ENCODE peak calls at places on chromosomes 3 and 15, in nine cellular contexts. D is GM23338, U is fibroblast of lung, R is PC-9, N is neural progenitor cell, W is GM23248, A is mesenchymal stem cell, S is neuronal stem cell, F is MM.1S. C is an unnamed sample.

GRCh38 chr3:6228958-6229683 is 631.8 kb upstream of the GRM7 start:
- DNase-seq in A (no peak), N (no peak), W (no peak), S (no peak), R (no peak), D (no peak), U (no peak), F (no peak), C (no peak)

GRCh38 chr15:69531302-69532027 is 78.8 kb downstream of the RPLP1 start:
- DNase-seq in F (no peak), N (peak), W (no peak), D (peak), R (no peak), U (no peak), S (no peak), A (no peak), C (no peak)

GRCh38 chr15:45402955-45403892 is 24.9 kb upstream of the GATM start:
- DNase-seq in S (peak), N (peak), U (peak), W (peak), F (peak), D (peak), R (peak), A (peak), C (peak)

GRCh38 chr15:35827156-35827555 is 281.2 kb upstream of the DPH6 start:
- DNase-seq in N (no peak), R (peak), F (no peak), W (peak), A (peak), S (no peak), D (no peak), U (no peak), C (no peak)

GRCh38 chr15:59124261-59124660 is 19.3 kb downstream of the CCNB2 start:
- DNase-seq in A (no peak), U (no peak), D (no peak), W (no peak), N (no peak), R (no peak), S (no peak), F (no peak), C (no peak)

GRCh38 chr15:40093224-40093842 is 15.3 kb downstream of the BMF start:
- DNase-seq in S (no peak), N (no peak), D (peak), U (peak), R (peak), F (no peak), W (peak), A (peak), C (peak)

GRCh38 chr3:27885641-27886040 is 163.5 kb upstream of the EOMES start:
- DNase-seq in R (no peak), A (no peak), D (peak), N (peak), F (no peak), U (no peak), W (no peak), S (no peak), C (no peak)

GRCh38 chr15:25053000-25053815 is 98.4 kb downstream of the SNRPN start:
- DNase-seq in S (no peak), F (no peak), R (no peak), N (no peak), W (no peak), U (no peak), D (no peak), A (no peak), C (no peak)

GRCh38 chr15:49366496-49366895 is 56.5 kb upstream of the FGF7 start:
- DNase-seq in R (no peak), W (no peak), N (no peak), A (no peak), D (no peak), F (no peak), U (no peak), S (no peak), C (no peak)

GRCh38 chr3:196966526-196967401 is 1.9 kb downstream of the PIGZ start:
- DNase-seq in R (no peak), U (peak), W (no peak), F (no peak), S (no peak), A (no peak), N (peak), D (peak), C (no peak)

GRCh38 chr15:37252530-37252929 is 152.2 kb upstream of the MEIS2 start:
- DNase-seq in F (no peak), R (no peak), U (no peak), N (no peak), S (no peak), A (no peak), D (no peak), W (no peak), C (no peak)

GRCh38 chr3:176795897-176796296 is 401.4 kb downstream of the TBL1XR1 start:
- DNase-seq in W (peak), S (no peak), R (no peak), D (no peak), U (no peak), N (no peak), F (no peak), A (peak), C (no peak)

GRCh38 chr15:31457161-31457560 is 130.5 kb downstream of the KLF13 start:
- DNase-seq in N (no peak), U (no peak), W (peak), D (no peak), R (no peak), A (no peak), F (no peak), S (no peak), C (peak)

GRCh38 chr3:124965413-124965812 is 30.9 kb upstream of the MUC13 start:
- DNase-seq in R (no peak), D (no peak), A (no peak), U (no peak), W (no peak), S (no peak), N (no peak), F (no peak), C (no peak)

GRCh38 chr15:39582977-39583585 is 2.2 kb downstream of the THBS1 start:
- DNase-seq in D (no peak), F (no peak), R (no peak), U (no peak), W (no peak), A (no peak), S (no peak), N (no peak), C (no peak)

GRCh38 chr3:192645437-192645836 is 81.9 kb downstream of the FGF12 start:
- DNase-seq in D (no peak), A (no peak), W (no peak), R (no peak), F (no peak), N (no peak), U (no peak), S (no peak), C (no peak)

GRCh38 chr3:178498866-178499265 is 37.4 kb upstream of the KCNMB2 start:
- DNase-seq in D (no peak), S (no peak), F (no peak), U (no peak), N (no peak), R (no peak), W (no peak), A (no peak), C (no peak)

GRCh38 chr3:60555704-60556340 is 695.4 kb downstream of the FHIT start:
- DNase-seq in S (peak), A (peak), F (peak), N (peak), U (peak), D (peak), R (no peak), W (peak), C (peak)

GRCh38 chr15:78182336-78182700 is 33.2 kb downstream of the IDH3A start:
- DNase-seq in R (no peak), S (no peak), A (no peak), U (no peak), D (no peak), N (no peak), W (no peak), F (no peak), C (no peak)

GRCh38 chr3:11600501-11601282 is 43.0 kb downstream of the VGLL4 start:
- DNase-seq in R (peak), D (peak), A (peak), S (peak), N (peak), W (peak), U (peak), F (no peak), C (peak)

GRCh38 chr3:55118453-55118852 is 190.6 kb upstream of the LRTM1 start:
- DNase-seq in S (no peak), U (no peak), D (no peak), N (no peak), A (no peak), R (no peak), W (no peak), F (no peak), C (no peak)

GRCh38 chr3:99938270-99938955 is 120.8 kb downstream of the CMSS1 start:
- DNase-seq in W (peak), A (no peak), D (no peak), R (no peak), S (no peak), F (no peak), U (peak), N (no peak), C (no peak)

GRCh38 chr3:37968784-37969600 is 21.6 kb upstream of the VILL start:
- DNase-seq in F (no peak), D (no peak), A (no peak), R (no peak), N (no peak), W (peak), S (no peak), U (no peak), C (no peak)

GRCh38 chr15:28885630-28886430 is at the start of gene APBA2:
- DNase-seq in W (peak), A (peak), N (peak), U (peak), F (peak), R (no peak), S (no peak), D (peak), C (no peak)

GRCh38 chr3:127812151-127812550 is 10.2 kb downstream of the MGLL start:
- DNase-seq in D (no peak), N (no peak), S (no peak), U (no peak), R (peak), W (no peak), A (no peak), F (no peak), C (no peak)

GRCh38 chr3:42595682-42596081 is 4.8 kb upstream of the NKTR start:
- DNase-seq in D (no peak), F (no peak), U (no peak), N (no peak), R (no peak), A (no peak), W (no peak), S (no peak), C (no peak)

GRCh38 chr3:126355777-126356372 is 1.3 kb downstream of the KLF15 start:
- DNase-seq in F (peak), R (no peak), W (peak), D (peak), U (peak), A (peak), S (peak), N (peak), C (peak)

GRCh38 chr3:40118031-40118610 is 191.4 kb upstream of the EIF1B start:
- DNase-seq in S (no peak), U (no peak), N (no peak), A (no peak), W (peak), R (no peak), F (no peak), D (no peak), C (no peak)

GRCh38 chr3:197297020-197297419 is 1.4 kb downstream of the DLG1 start:
- DNase-seq in N (no peak), R (peak), U (no peak), S (no peak), F (peak), D (no peak), W (peak), A (no peak), C (peak)

GRCh38 chr15:33279613-33280205 is 31.1 kb upstream of the RYR3 start:
- DNase-seq in A (peak), S (no peak), W (peak), U (peak), N (no peak), F (no peak), R (peak), D (peak), C (no peak)

GRCh38 chr3:132448211-132448961 is 31.1 kb downstream of the DNAJC13 start:
- DNase-seq in A (peak), S (no peak), R (no peak), F (peak), W (peak), N (no peak), D (no peak), U (peak), C (no peak)

GRCh38 chr3:132443421-132443820 is 26.1 kb downstream of the DNAJC13 start:
- DNase-seq in N (no peak), R (no peak), U (no peak), W (no peak), S (no peak), D (peak), F (no peak), A (no peak), C (no peak)

GRCh38 chr3:132445812-132446211 is 28.5 kb downstream of the DNAJC13 start:
- DNase-seq in F (peak), D (peak), S (no peak), A (peak), U (peak), N (no peak), W (peak), R (peak), C (no peak)

GRCh38 chr3:132444333-132444732 is 27.0 kb downstream of the DNAJC13 start:
- DNase-seq in S (no peak), D (no peak), R (no peak), W (peak), N (no peak), A (peak), F (no peak), U (peak), C (no peak)
- H3K4me2 ChIP-seq in S (no peak), D (no peak), R (no peak), W (peak), N (no peak), A (no peak), F (peak), U (peak), C (no peak)

DNA sequence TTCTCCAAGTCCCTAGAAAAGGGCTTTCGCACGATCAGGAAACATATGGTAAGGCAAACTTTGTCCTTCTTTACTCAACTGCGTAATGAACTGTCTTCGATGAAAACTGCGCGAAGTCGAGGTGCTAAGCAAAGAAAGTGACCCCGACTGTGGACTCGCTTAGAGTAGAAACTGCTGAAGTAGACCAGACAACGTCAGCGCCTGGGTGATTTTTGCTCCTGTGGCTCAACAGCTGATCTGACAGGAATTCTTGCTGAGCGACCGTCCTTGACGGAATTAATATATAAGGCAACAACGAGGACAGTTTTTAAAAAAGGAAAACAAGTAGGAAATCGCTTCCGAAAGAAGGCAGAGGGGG is 590 bp downstream of the RPS27L start:
- DNase-seq in W (peak), N (peak), S (peak), A (peak), R (no peak), U (peak), D (peak), F (peak), C (peak)
- H2AFZ ChIP-seq in W (peak), N (peak), S (peak), A (no peak), R (peak), U (no peak), D (peak), F (peak), C (peak)

GRCh38 chr3:56937580-56937979 is 122.9 kb upstream of the SPATA12 start:
- DNase-seq in D (no peak), N (no peak), R (no peak), A (no peak), W (no peak), S (no peak), U (no peak), F (no peak), C (no peak)
- H3K4me2 ChIP-seq in D (no peak), N (no peak), R (no peak), A (no peak), W (no peak), S (no peak), U (no peak), F (no peak), C (no peak)

DNA sequence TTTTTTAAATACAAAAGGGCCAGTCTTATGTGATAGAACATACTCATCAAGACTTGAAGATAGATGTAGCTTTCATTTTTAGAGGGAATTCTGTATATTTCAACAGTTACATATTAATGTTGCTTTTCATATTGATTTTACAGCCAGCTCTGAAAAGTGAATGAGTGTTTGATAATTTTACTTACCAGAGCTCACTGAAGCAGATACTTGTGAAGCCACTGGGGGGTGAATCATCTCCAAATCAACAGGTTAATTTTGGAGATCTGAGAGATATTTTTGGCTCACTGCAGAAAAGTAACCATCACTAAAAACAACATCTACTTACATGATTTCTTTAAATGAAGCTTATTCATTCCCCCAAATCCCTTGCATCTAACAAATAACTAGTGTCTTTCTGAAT is 24.7 kb downstream of the TNFAIP8L3 start:
- DNase-seq in A (no peak), S (no peak), D (no peak), U (no peak), W (no peak), F (no peak), R (no peak), N (no peak), C (no peak)
- H2AFZ ChIP-seq in A (no peak), S (no peak), D (no peak), U (no peak), W (no peak), F (no peak), R (no peak), N (no peak), C (no peak)

GRCh38 chr3:140384028-140384771 is 293.7 kb upstream of the TRIM42 start:
- DNase-seq in F (peak), S (no peak), D (no peak), A (no peak), N (no peak), R (no peak), W (no peak), U (no peak), C (no peak)
- H3K4me2 ChIP-seq in F (peak), S (no peak), D (no peak), A (no peak), N (no peak), R (no peak), W (no peak), U (no peak), C (no peak)

DNA sequence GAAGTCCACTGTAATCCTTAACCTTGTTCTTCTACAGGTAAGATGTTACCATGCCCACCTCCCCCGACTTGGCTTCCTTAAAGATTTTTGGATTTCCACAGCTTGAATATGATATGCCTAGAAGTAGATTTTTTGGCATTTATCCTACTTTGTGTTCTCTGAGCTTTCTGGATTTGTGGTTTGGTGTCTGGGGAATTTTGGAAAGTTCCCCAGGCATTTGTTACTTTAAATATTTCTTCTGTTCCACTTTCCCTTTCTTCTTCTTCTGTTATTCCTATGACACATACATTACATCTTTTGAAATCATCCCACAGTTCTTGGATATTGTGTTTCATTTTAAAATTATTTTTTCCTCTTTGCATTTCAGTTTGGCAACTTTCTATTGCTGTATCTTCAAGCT is 122.1 kb upstream of the TMEM108 start:
- DNase-seq in F (no peak), U (peak), D (no peak), N (no peak), W (no peak), S (no peak), R (no peak), A (no peak), C (no peak)
- H2AFZ ChIP-seq in F (no peak), U (no peak), D (no peak), N (no peak), W (no peak), S (no peak), R (no peak), A (no peak), C (no peak)

GRCh38 chr15:38300395-38300794 is 47.8 kb downstream of the SPRED1 start:
- DNase-seq in S (no peak), R (no peak), U (peak), W (peak), D (no peak), F (no peak), N (no peak), A (no peak), C (no peak)
- H3K4me2 ChIP-seq in S (no peak), R (no peak), U (peak), W (peak), D (no peak), F (no peak), N (no peak), A (no peak), C (no peak)

DNA sequence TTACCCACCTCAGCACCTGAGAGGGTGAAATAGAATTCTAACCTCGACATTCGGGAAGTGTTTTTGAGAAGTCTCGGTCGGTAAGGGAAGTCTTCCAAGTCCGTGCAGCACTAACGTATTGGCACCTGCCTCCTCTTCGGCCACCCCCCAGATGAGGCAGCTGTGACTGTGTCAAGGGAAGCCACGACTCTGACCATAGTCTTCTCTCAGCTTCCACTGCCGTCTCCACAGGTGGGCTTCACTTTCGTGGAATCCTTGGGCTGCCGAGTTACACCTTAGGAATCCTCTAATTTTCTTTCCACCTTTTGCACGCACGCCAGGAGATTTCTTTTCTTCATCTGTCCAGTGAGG is 775 bp downstream of the CCNDBP1 start:
- DNase-seq in F (peak), S (no peak), D (no peak), U (no peak), N (no peak), W (peak), R (no peak), A (no peak), C (no peak)
- H2AFZ ChIP-seq in F (peak), S (peak), D (peak), U (peak), N (peak), W (peak), R (peak), A (peak), C (peak)